ENCODE peak calls at places on chromosomes 7 and 10, in seven cellular contexts. I is endodermal cell; D is heart right ventricle; S is effector memory CD4-positive, alpha-beta T cell; N is astrocyte; R is thyroid gland; X is pancreas. O is an unnamed sample. For H3K4me1, the result is how much of the 10 kb centered on the place peaks cover.

GRCh38 chr10:114754445-114755320 is 66.9 kb upstream of the FHIP2A start:
- DNase-seq in I (no peak), D (no peak), S (no peak), N (peak), R (no peak), X (no peak), O (no peak)

GRCh38 chr7:158782638-158783490 is 46.4 kb downstream of the ESYT2 start:
- DNase-seq in I (peak), D (peak), S (no peak), N (no peak), R (no peak), X (no peak), O (no peak)

GRCh38 chr10:32199724-32200394 is 143.6 kb upstream of the KIF5B start:
- DNase-seq in I (no peak), D (no peak), S (no peak), N (no peak), R (no peak), X (no peak), O (no peak)

GRCh38 chr7:109375857-109376256 is 806.2 kb downstream of the DNAJB9 start:
- DNase-seq in I (no peak), D (no peak), S (no peak), N (no peak), R (no peak), X (no peak), O (no peak)

GRCh38 chr10:68212721-68213352 is 19.1 kb downstream of the ATOH7 start:
- DNase-seq in I (no peak), D (no peak), S (no peak), N (peak), R (no peak), X (no peak), O (no peak)

GRCh38 chr7:98165827-98166667 is 45.2 kb upstream of the BHLHA15 start:
- DNase-seq in I (peak), D (peak), S (no peak), N (no peak), R (peak), X (peak), O (peak)

GRCh38 chr7:69967699-69968450 is 369.6 kb downstream of the AUTS2 start:
- DNase-seq in I (peak), D (no peak), S (no peak), N (no peak), R (peak), X (no peak), O (no peak)

GRCh38 chr10:49074836-49075235 is 40.5 kb downstream of the VSTM4 start:
- DNase-seq in I (peak), D (no peak), S (no peak), N (no peak), R (no peak), X (no peak), O (no peak)

GRCh38 chr10:71725998-71726672 is 6.6 kb upstream of the C10orf105 start:
- DNase-seq in I (peak), D (no peak), S (peak), N (peak), R (no peak), X (no peak), O (no peak)

GRCh38 chr7:128437426-128438332 is 18.0 kb upstream of the HILPDA start:
- DNase-seq in I (no peak), D (no peak), S (no peak), N (no peak), R (no peak), X (no peak), O (no peak)

GRCh38 chr7:127819975-127820778 is 168.2 kb downstream of the SND1 start:
- DNase-seq in I (no peak), D (no peak), S (no peak), N (peak), R (no peak), X (no peak), O (no peak)

GRCh38 chr7:1693991-1694524 is 24.0 kb downstream of the ELFN1 start:
- DNase-seq in I (peak), D (no peak), S (no peak), N (peak), R (no peak), X (peak), O (no peak)

GRCh38 chr10:100038561-100039071 is 28.9 kb upstream of the DNMBP start:
- DNase-seq in I (peak), D (peak), S (no peak), N (no peak), R (no peak), X (no peak), O (no peak)

GRCh38 chr10:100037758-100038315 is 28.1 kb upstream of the DNMBP start:
- DNase-seq in I (no peak), D (no peak), S (no peak), N (no peak), R (no peak), X (no peak), O (no peak)

DNA sequence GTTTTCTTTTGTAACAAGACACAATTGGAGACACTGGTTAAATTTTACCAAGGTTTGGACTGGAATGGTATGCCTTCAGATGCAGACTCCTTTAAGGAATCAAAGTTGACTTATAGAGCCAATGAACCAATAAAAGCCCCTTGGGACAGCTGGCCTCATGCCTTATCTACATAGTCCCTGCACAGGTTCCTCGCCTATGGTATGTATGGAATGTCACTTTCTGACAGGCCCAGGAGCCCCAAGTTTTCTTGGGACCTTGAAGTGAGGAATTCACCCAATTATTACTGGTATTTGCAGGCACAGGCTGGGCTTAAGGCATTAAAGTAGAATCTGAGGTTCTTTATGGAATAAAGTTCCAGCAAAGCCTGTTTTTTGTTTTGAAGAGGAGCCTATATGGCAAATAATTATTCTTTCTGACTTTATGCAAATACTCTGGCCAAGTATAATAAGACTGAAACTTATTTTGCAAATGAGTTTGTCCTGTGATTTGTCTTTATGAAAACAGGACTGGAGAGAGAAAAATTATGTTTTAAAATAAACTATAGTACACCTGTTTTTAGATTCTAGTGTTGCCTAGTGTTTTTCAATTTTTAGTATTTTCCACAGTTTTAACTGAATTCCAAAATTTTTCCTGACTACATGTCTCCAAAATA is 24.1 kb upstream of the DNMBP start:
- DNase-seq in I (no peak), D (no peak), S (no peak), N (no peak), R (no peak), X (no peak), O (no peak)
- H3K4me1 ChIP-seq in I (under half), D (under half), S (under half), N (under half), R (under half), X (under half), O (under half)

GRCh38 chr7:129948877-129949291 is 3.9 kb downstream of the UBE2H start:
- DNase-seq in I (peak), D (peak), S (peak), N (peak), R (peak), X (peak), O (peak)

GRCh38 chr7:129951076-129952011 is 1.4 kb downstream of the UBE2H start:
- DNase-seq in I (peak), D (no peak), S (no peak), N (peak), R (peak), X (no peak), O (no peak)

GRCh38 chr7:129949292-129950133 is 3.2 kb downstream of the UBE2H start:
- DNase-seq in I (peak), D (no peak), S (no peak), N (peak), R (peak), X (no peak), O (no peak)

GRCh38 chr7:129952164-129952652 is 552 bp downstream of the UBE2H start:
- DNase-seq in I (peak), D (peak), S (no peak), N (no peak), R (peak), X (peak), O (no peak)

DNA sequence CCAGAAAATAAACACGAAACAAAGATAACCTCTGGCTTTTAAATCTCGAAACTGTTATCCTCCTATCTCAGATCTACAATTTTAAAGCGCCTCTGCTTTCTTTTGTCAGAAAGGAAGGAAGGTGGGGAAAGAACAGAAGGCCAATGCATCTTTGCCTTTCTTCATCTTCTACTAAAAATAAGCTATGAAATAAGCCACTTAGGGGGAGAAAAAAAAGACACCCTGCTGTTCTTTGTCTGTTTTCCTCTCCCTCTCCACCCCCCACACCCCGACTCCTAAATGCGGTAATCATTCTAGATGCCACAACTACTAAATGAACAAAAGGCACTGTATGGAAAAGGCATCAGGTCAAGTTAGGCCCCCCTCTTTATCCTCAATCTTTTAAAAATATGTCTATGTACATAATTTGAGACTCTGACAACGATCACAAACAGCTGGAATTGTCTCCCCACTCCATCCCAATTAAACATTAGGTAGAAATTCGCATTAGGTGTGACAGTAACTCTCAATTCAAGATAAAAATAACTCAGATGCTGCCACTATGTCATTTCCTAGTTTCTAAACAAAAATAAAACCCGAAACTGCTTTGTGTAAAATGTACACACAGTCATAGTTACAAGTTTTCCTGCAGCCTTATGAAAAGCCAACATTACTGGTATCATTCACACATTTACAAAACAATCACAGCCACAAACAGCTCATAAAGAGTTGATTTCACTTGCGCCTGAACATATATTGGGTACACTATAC is 2.4 kb downstream of the UBE2H start:
- DNase-seq in I (no peak), D (no peak), S (no peak), N (no peak), R (no peak), X (no peak), O (no peak)
- H3K4me1 ChIP-seq in I (under half), D (under half), S (under half), N (under half), R (under half), X (under half), O (under half)

GRCh38 chr7:47581442-47581820 is 480 bp downstream of the TNS3 start:
- DNase-seq in I (peak), D (peak), S (no peak), N (no peak), R (peak), X (peak), O (no peak)
- H3K4me1 ChIP-seq in I (under half), D (under half), S (under half), N (under half), R (under half), X (under half), O (under half)

DNA sequence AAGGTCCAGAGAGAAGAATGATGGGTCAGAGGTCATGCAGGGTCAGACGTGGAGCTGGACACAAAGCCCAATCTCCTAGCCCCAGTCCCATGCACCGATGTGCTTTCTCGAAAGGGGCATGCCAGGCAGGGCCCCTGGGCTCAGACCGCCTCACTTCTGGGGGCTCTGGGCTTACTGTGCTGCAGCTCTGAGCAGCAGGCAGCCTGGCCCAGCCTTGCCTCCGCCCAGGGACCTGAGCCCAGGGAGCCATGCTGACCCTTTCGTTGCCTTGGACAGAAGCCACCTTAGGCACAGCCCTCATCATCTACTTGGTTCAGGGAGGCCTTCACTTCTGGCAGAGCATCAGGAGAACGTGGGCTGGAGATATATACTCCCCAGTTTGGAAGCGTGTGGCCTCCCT is 161.2 kb downstream of the GRK5 start:
- DNase-seq in I (no peak), D (no peak), S (no peak), N (no peak), R (no peak), X (no peak), O (no peak)
- H3K4me1 ChIP-seq in I (under half), D (half or more), S (under half), N (under half), R (half or more), X (under half), O (under half)

DNA sequence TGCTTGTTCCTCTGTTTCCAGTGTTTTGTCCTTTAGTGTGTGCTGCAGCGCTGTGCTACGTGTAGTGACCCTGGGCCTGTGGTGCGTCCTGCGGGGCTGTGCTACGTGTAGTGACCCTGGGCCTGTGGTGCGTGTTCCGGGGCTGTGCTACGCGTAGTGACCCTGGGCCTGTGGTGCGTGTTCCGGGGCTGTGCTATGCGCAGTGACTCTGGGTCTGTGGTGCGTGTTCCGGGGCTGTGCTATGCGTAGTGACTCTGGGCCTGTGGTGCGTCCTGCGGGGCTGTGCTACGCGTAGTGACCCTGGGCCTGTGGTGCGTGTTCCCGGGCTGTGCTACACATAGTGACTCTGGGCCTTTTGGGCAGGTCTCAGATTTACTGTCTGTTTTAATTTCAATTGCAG is 60.1 kb downstream of the INPP5A start:
- DNase-seq in I (no peak), D (no peak), S (no peak), N (no peak), R (no peak), X (no peak), O (no peak)
- H3K4me1 ChIP-seq in I (under half), D (under half), S (under half), N (under half), R (under half), X (under half), O (under half)

GRCh38 chr10:73867871-73868631 is 6.3 kb downstream of the CAMK2G start:
- DNase-seq in I (no peak), D (no peak), S (no peak), N (no peak), R (no peak), X (no peak), O (no peak)
- H3K4me1 ChIP-seq in I (under half), D (under half), S (under half), N (under half), R (under half), X (under half), O (half or more)

GRCh38 chr7:92137531-92137930 is 3.3 kb upstream of the CYP51A1 start:
- DNase-seq in I (no peak), D (no peak), S (no peak), N (peak), R (no peak), X (no peak), O (no peak)
- H3K4me1 ChIP-seq in I (under half), D (under half), S (under half), N (under half), R (under half), X (under half), O (under half)

DNA sequence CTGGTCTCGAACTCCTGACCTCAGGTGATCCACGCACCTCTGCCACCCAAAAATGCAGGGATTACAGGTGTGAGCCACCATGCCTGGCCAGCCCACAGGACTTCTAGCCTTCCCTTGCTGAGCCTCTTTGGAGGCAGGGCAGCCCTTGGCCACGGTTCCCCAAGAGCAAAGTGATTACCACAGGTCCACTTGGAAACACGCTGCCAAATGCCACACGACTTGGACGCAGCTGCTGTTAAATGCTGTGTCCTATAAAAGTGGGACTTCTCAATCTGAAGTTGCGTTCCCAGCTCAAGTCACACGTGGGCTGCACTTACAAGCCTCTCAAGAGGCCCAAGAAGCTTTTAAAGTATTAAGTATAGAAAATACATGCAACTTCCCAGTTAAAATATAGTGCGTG is 30.1 kb downstream of the CTBP2 start:
- DNase-seq in I (no peak), D (no peak), S (no peak), N (no peak), R (no peak), X (no peak), O (no peak)
- H3K4me1 ChIP-seq in I (under half), D (under half), S (under half), N (under half), R (under half), X (under half), O (under half)

O was measured in CD8-positive, alpha-beta T cell.